ENCODE peak calls at places on chromosomes 7 and 10, in four cellular contexts. One of them, this sample, is unnamed.

GRCh38 chr10:110286841-110287240 is 17.9 kb downstream of the SMNDC1 start:
- DNase-seq in MM.1S: no peak
- DNase-seq in nephron progenitor cell: no peak
- DNase-seq in kidney epithelial cell: no peak
- DNase-seq in this sample: no peak

GRCh38 chr10:133325392-133325760 is 11.3 kb downstream of the CALY start:
- DNase-seq in MM.1S: no peak
- DNase-seq in nephron progenitor cell: peak; percentile 55
- DNase-seq in kidney epithelial cell: no peak
- DNase-seq in this sample: peak; percentile 67

GRCh38 chr10:90204956-90205695 is 503.7 kb downstream of the KIF20B start:
- DNase-seq in MM.1S: no peak
- DNase-seq in nephron progenitor cell: no peak
- DNase-seq in kidney epithelial cell: no peak
- DNase-seq in this sample: no peak

GRCh38 chr10:132562916-132563456 is 25.4 kb downstream of the INPP5A start:
- DNase-seq in MM.1S: no peak
- DNase-seq in nephron progenitor cell: no peak
- DNase-seq in kidney epithelial cell: no peak
- DNase-seq in this sample: no peak

GRCh38 chr10:18418579-18419210 is 232.7 kb downstream of the NSUN6 start:
- DNase-seq in MM.1S: no peak
- DNase-seq in nephron progenitor cell: no peak
- DNase-seq in kidney epithelial cell: no peak
- DNase-seq in this sample: no peak

GRCh38 chr7:601573-602340 is 82.1 kb upstream of the PDGFA start:
- DNase-seq in MM.1S: no peak
- DNase-seq in nephron progenitor cell: peak; percentile 39
- DNase-seq in kidney epithelial cell: no peak
- DNase-seq in this sample: no peak

GRCh38 chr10:108388716-108389115 is 1224.2 kb upstream of the SORCS1 start:
- DNase-seq in MM.1S: no peak
- DNase-seq in nephron progenitor cell: no peak
- DNase-seq in kidney epithelial cell: no peak
- DNase-seq in this sample: no peak

GRCh38 chr7:54831046-54831643 is 72.1 kb upstream of the SEC61G start:
- DNase-seq in MM.1S: no peak
- DNase-seq in nephron progenitor cell: no peak
- DNase-seq in kidney epithelial cell: no peak
- DNase-seq in this sample: no peak

GRCh38 chr7:132009778-132010177 is 453.4 kb upstream of the PODXL start:
- DNase-seq in MM.1S: no peak
- DNase-seq in nephron progenitor cell: no peak
- DNase-seq in kidney epithelial cell: no peak
- DNase-seq in this sample: no peak

GRCh38 chr10:104435822-104436221 is 82.2 kb downstream of the CFAP58 start:
- DNase-seq in MM.1S: no peak
- DNase-seq in nephron progenitor cell: no peak
- DNase-seq in kidney epithelial cell: no peak
- DNase-seq in this sample: no peak

GRCh38 chr10:35270100-35270499 is 66.2 kb upstream of the CCNY start:
- DNase-seq in MM.1S: no peak
- DNase-seq in nephron progenitor cell: no peak
- DNase-seq in kidney epithelial cell: no peak
- DNase-seq in this sample: no peak

GRCh38 chr7:151341357-151342101 is at the start of gene NUB1:
- DNase-seq in MM.1S: peak; percentile 94
- DNase-seq in nephron progenitor cell: peak; percentile 97
- DNase-seq in kidney epithelial cell: peak; percentile 12
- DNase-seq in this sample: peak; percentile 97

GRCh38 chr7:48118041-48118440 is 29.0 kb downstream of the UPP1 start:
- DNase-seq in MM.1S: no peak
- DNase-seq in nephron progenitor cell: no peak
- DNase-seq in kidney epithelial cell: no peak
- DNase-seq in this sample: no peak

GRCh38 chr7:157564518-157565177 is 227.8 kb downstream of the DNAJB6 start:
- DNase-seq in MM.1S: no peak
- DNase-seq in nephron progenitor cell: no peak
- DNase-seq in kidney epithelial cell: no peak
- DNase-seq in this sample: no peak

GRCh38 chr10:50929670-50930069 is 44.2 kb upstream of the A1CF start:
- DNase-seq in MM.1S: peak; percentile 21
- DNase-seq in nephron progenitor cell: no peak
- DNase-seq in kidney epithelial cell: no peak
- DNase-seq in this sample: no peak

GRCh38 chr7:7996568-7996967 is 28.0 kb downstream of the GLCCI1 start:
- DNase-seq in MM.1S: peak; percentile 45
- DNase-seq in nephron progenitor cell: no peak
- DNase-seq in kidney epithelial cell: no peak
- DNase-seq in this sample: no peak

GRCh38 chr10:6770846-6771245 is 190.8 kb upstream of the PRKCQ start:
- DNase-seq in MM.1S: no peak
- DNase-seq in nephron progenitor cell: no peak
- DNase-seq in kidney epithelial cell: no peak
- DNase-seq in this sample: no peak

GRCh38 chr7:19728731-19729130 is 19.9 kb upstream of the POLR1F start:
- DNase-seq in MM.1S: no peak
- DNase-seq in nephron progenitor cell: no peak
- DNase-seq in kidney epithelial cell: no peak
- DNase-seq in this sample: no peak

GRCh38 chr7:95316588-95316987 is 7.7 kb downstream of the PON1 start:
- DNase-seq in MM.1S: peak; percentile 57
- DNase-seq in nephron progenitor cell: no peak
- DNase-seq in kidney epithelial cell: no peak
- DNase-seq in this sample: no peak

GRCh38 chr10:126050301-126050700 is 153.9 kb downstream of the FANK1 start:
- DNase-seq in MM.1S: no peak
- DNase-seq in nephron progenitor cell: no peak
- DNase-seq in kidney epithelial cell: no peak
- DNase-seq in this sample: no peak

GRCh38 chr7:99112097-99112496 is 31.8 kb downstream of the SMURF1 start:
- DNase-seq in MM.1S: peak; percentile 11
- DNase-seq in nephron progenitor cell: no peak
- DNase-seq in kidney epithelial cell: peak; percentile 53
- DNase-seq in this sample: no peak

GRCh38 chr10:110918633-110919348 is at the start of gene BBIP1:
- DNase-seq in MM.1S: peak; percentile 100
- DNase-seq in nephron progenitor cell: no peak
- DNase-seq in kidney epithelial cell: peak; percentile 99
- DNase-seq in this sample: peak; percentile 98

GRCh38 chr10:132997517-132998265 is 55.3 kb upstream of the CFAP46 start:
- DNase-seq in MM.1S: no peak
- DNase-seq in nephron progenitor cell: no peak
- DNase-seq in kidney epithelial cell: no peak
- DNase-seq in this sample: no peak

GRCh38 chr7:2109936-2110585 is 122.7 kb downstream of the MAD1L1 start:
- DNase-seq in MM.1S: no peak
- DNase-seq in nephron progenitor cell: no peak
- DNase-seq in kidney epithelial cell: peak; percentile 86
- DNase-seq in this sample: peak; percentile 63

GRCh38 chr7:129848436-129848835 is 104.3 kb downstream of the UBE2H start:
- DNase-seq in MM.1S: no peak
- DNase-seq in nephron progenitor cell: no peak
- DNase-seq in kidney epithelial cell: no peak
- DNase-seq in this sample: no peak

GRCh38 chr7:150942591-150943452 is 35.3 kb downstream of the KCNH2 start:
- DNase-seq in MM.1S: no peak
- DNase-seq in nephron progenitor cell: no peak
- DNase-seq in kidney epithelial cell: no peak
- DNase-seq in this sample: no peak

GRCh38 chr10:96708456-96708855 is 11.9 kb downstream of the PIK3AP1 start:
- DNase-seq in MM.1S: no peak
- DNase-seq in nephron progenitor cell: no peak
- DNase-seq in kidney epithelial cell: no peak
- DNase-seq in this sample: no peak

GRCh38 chr10:101292194-101293006 is 61.6 kb upstream of the BTRC start:
- DNase-seq in MM.1S: no peak
- DNase-seq in nephron progenitor cell: peak; percentile 61
- DNase-seq in kidney epithelial cell: no peak
- DNase-seq in this sample: peak; percentile 85

GRCh38 chr7:676246-676971 is 50.1 kb upstream of the DNAAF5 start:
- DNase-seq in MM.1S: no peak
- DNase-seq in nephron progenitor cell: no peak
- DNase-seq in kidney epithelial cell: no peak
- DNase-seq in this sample: no peak

GRCh38 chr7:143281529-143281928 is 3.2 kb upstream of the TMEM139 start:
- DNase-seq in MM.1S: no peak
- DNase-seq in nephron progenitor cell: no peak
- DNase-seq in kidney epithelial cell: no peak
- DNase-seq in this sample: no peak

GRCh38 chr7:80719261-80719660 is 80.8 kb downstream of the CD36 start:
- DNase-seq in MM.1S: no peak
- DNase-seq in nephron progenitor cell: no peak
- DNase-seq in kidney epithelial cell: no peak
- DNase-seq in this sample: no peak

GRCh38 chr7:23600251-23600650 is 3.1 kb downstream of the CCDC126 start:
- DNase-seq in MM.1S: no peak
- DNase-seq in nephron progenitor cell: no peak
- DNase-seq in kidney epithelial cell: no peak
- DNase-seq in this sample: no peak

GRCh38 chr7:36207451-36208291 is 54.6 kb downstream of the EEPD1 start:
- DNase-seq in MM.1S: no peak
- DNase-seq in nephron progenitor cell: no peak
- DNase-seq in kidney epithelial cell: peak; percentile 54
- DNase-seq in this sample: no peak

GRCh38 chr7:79668292-79668691 is 214.8 kb upstream of the MAGI2 start:
- DNase-seq in MM.1S: no peak
- DNase-seq in nephron progenitor cell: no peak
- DNase-seq in kidney epithelial cell: no peak
- DNase-seq in this sample: no peak

GRCh38 chr7:112410087-112410486 is 40.2 kb upstream of the IFRD1 start:
- DNase-seq in MM.1S: no peak
- DNase-seq in nephron progenitor cell: no peak
- DNase-seq in kidney epithelial cell: no peak
- DNase-seq in this sample: no peak

This sample was measured in retina.